ENCODE peak calls at places on chromosome 3, in four cellular contexts. J is astrocyte of the spinal cord, C is mesothelial cell of epicardium, M is HCT116. F is an unnamed sample.

GRCh38 chr3:188947401-188947982 is 224.3 kb upstream of the TPRG1 start:
- DNase-seq in C (peak; percentile 65), M (peak; percentile 73), J (peak; percentile 93), F (peak; percentile 87)

GRCh38 chr3:120622870-120623718 is 27.0 kb downstream of the NDUFB4 start:
- DNase-seq in J (peak; percentile 22), C (no peak), M (peak; percentile 93), F (peak; percentile 25)

GRCh38 chr3:179181993-179182551 is 33.9 kb downstream of the PIK3CA start:
- DNase-seq in M (no peak), C (no peak), J (peak; percentile 32), F (peak; percentile 21)

GRCh38 chr3:106688463-106688862 is 688.8 kb upstream of the CCDC54 start:
- DNase-seq in J (peak; percentile 79), M (no peak), C (no peak), F (peak; percentile 93)

GRCh38 chr3:2771193-2771592 is 339.0 kb downstream of the IL5RA start:
- DNase-seq in J (no peak), M (no peak), C (no peak), F (no peak)

GRCh38 chr3:10703875-10704274 is 112.2 kb upstream of the SLC6A11 start:
- DNase-seq in J (peak; percentile 14), C (no peak), M (peak; percentile 38), F (peak; percentile 16)

GRCh38 chr3:40191850-40192448 is 117.6 kb upstream of the EIF1B start:
- DNase-seq in J (peak; percentile 50), C (no peak), M (peak; percentile 40), F (peak; percentile 72)

GRCh38 chr3:94089126-94089525 is 26.3 kb downstream of the NSUN3 start:
- DNase-seq in M (no peak), J (no peak), C (no peak), F (no peak)

GRCh38 chr3:108414007-108414406 is 96.4 kb downstream of the MYH15 start:
- DNase-seq in J (no peak), C (no peak), M (no peak), F (no peak)

GRCh38 chr3:49671291-49672288 is 2.6 kb upstream of the APEH start:
- DNase-seq in M (peak; percentile 61), C (peak; percentile 48), J (peak; percentile 57), F (peak; percentile 72)

GRCh38 chr3:63467392-63467791 is 185.1 kb upstream of the SNTN start:
- DNase-seq in J (no peak), M (no peak), C (no peak), F (no peak)

GRCh38 chr3:109553573-109554371 is 216.4 kb upstream of the DPPA4 start:
- DNase-seq in M (peak; percentile 12), C (no peak), J (peak; percentile 15), F (no peak)

GRCh38 chr3:78642471-78642870 is 1125.3 kb downstream of the ROBO1 start:
- DNase-seq in C (no peak), M (no peak), J (no peak), F (no peak)

GRCh38 chr3:52522651-52523251 is 10.9 kb downstream of the NT5DC2 start:
- DNase-seq in C (no peak), M (no peak), J (no peak), F (no peak)

GRCh38 chr3:128878556-128879124 is 780 bp upstream of the ACAD9 start:
- DNase-seq in C (no peak), J (peak; percentile 69), M (no peak), F (peak; percentile 60)

GRCh38 chr3:171768281-171768925 is 41.9 kb downstream of the PLD1 start:
- DNase-seq in J (no peak), M (no peak), C (no peak), F (no peak)

GRCh38 chr3:173411288-173412064 is 13.9 kb downstream of the NLGN1 start:
- DNase-seq in C (no peak), J (peak; percentile 70), M (peak; percentile 32), F (peak; percentile 59)

GRCh38 chr3:169813757-169814517 is 1.2 kb upstream of the LRRC34 start:
- DNase-seq in M (no peak), J (no peak), C (no peak), F (peak; percentile 10)

GRCh38 chr3:123379041-123379830 is 69.7 kb downstream of the ADCY5 start:
- DNase-seq in J (no peak), M (no peak), C (no peak), F (no peak)

GRCh38 chr3:48406443-48407431 is 23.1 kb downstream of the PLXNB1 start:
- DNase-seq in C (no peak), J (no peak), M (no peak), F (no peak)

GRCh38 chr3:48410205-48411040 is 19.5 kb downstream of the PLXNB1 start:
- DNase-seq in C (peak; percentile 5), M (no peak), J (no peak), F (no peak)

GRCh38 chr3:48407542-48408099 is 22.3 kb downstream of the PLXNB1 start:
- DNase-seq in C (no peak), J (no peak), M (no peak), F (no peak)

GRCh38 chr3:48409291-48410201 is 20.3 kb downstream of the PLXNB1 start:
- DNase-seq in M (no peak), C (no peak), J (no peak), F (no peak)

GRCh38 chr3:48408823-48409281 is 21.0 kb downstream of the PLXNB1 start:
- DNase-seq in J (no peak), M (no peak), C (no peak), F (no peak)
- TF ChIP-seq CTCF in J (no peak), M (no peak), C (no peak), F (peak; percentile 6)

GRCh38 chr3:186236357-186237020 is 125.5 kb downstream of the DGKG start:
- DNase-seq in J (peak; percentile 21), M (no peak), C (no peak), F (no peak)
- TF ChIP-seq CTCF in J (no peak), M (no peak), C (no peak), F (no peak)

GRCh38 chr3:136713961-136714514 is 38.1 kb downstream of the STAG1 start:
- DNase-seq in M (no peak), J (no peak), C (no peak), F (no peak)

GRCh38 chr3:136703429-136703828 is 48.7 kb downstream of the STAG1 start:
- DNase-seq in C (no peak), M (no peak), J (no peak), F (no peak)

GRCh38 chr3:136711277-136711676 is 40.9 kb downstream of the STAG1 start:
- DNase-seq in M (no peak), J (no peak), C (no peak), F (no peak)

DNA sequence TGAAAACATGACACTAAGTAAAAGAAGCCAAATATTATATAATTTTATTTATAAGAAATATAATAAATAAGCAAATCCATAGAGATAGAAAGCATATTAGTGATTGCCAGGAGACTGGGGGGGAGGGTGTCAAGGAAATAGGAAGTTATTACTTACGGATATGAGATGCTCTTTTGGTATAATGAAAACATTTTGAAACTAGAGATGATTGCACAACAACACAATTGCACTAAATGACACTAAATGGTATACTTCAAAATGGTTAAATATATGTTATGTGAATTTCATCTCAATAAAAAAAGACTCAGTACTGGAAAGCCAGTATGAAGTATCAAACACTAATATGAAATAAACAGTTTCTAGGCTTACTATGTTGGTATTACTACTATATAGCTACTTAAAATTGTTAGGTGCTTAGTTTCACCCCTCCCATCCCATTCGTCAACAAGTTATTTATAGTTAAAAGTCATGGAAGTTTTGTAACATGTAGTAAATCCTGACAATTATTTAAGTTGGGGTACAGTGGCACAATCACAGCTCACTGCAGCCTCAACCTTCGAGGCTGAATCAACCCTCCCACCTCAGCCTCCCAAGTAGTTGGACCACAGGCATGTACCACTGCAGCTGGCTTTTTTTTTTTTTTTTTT is 43.7 kb downstream of the STAG1 start:
- DNase-seq in M (no peak), J (no peak), C (no peak), F (peak; percentile 26)
- TF ChIP-seq CTCF in M (no peak), J (no peak), C (no peak), F (no peak)

GRCh38 chr3:16884748-16885587 is at the start of gene PLCL2:
- DNase-seq in M (no peak), J (peak; percentile 42), C (peak; percentile 26), F (peak; percentile 50)
- TF ChIP-seq CTCF in M (no peak), J (no peak), C (no peak), F (no peak)

F was measured in fibroblast of pulmonary artery.